ENCODE peak calls at places on chromosomes 11 and 22, in five cellular contexts. M, J, K, G and A are unnamed samples.
A peak's percentile ranks its signal among the peaks of the same experiment; 100 is the strongest.

GRCh38 chr11:43021466-43021865 is 290.3 kb upstream of the API5 start:
- DNase-seq in M (peak; percentile 11), J (peak; percentile 9), K (no peak), G (no peak), A (peak; percentile 15)

GRCh38 chr11:61193596-61193995 is 9.7 kb upstream of the PGA3 start:
- DNase-seq in M (no peak), J (no peak), K (no peak), G (no peak), A (no peak)

GRCh38 chr11:128291043-128291442 is 296.3 kb downstream of the ETS1 start:
- DNase-seq in M (peak; percentile 15), J (no peak), K (no peak), G (peak; percentile 57), A (no peak)

GRCh38 chr11:62461740-62462522 is 43.1 kb downstream of the SCGB1A1 start:
- DNase-seq in M (peak; percentile 69), J (peak; percentile 49), K (no peak), G (no peak), A (peak; percentile 88)

GRCh38 chr22:33969052-33969451 is 48.8 kb upstream of the LARGE1 start:
- DNase-seq in M (peak; percentile 91), J (peak; percentile 14), K (no peak), G (no peak), A (peak; percentile 1)

GRCh38 chr11:127470485-127470884 is 469.9 kb upstream of the KIRREL3 start:
- DNase-seq in M (peak; percentile 42), J (peak; percentile 38), K (no peak), G (peak; percentile 23), A (peak; percentile 40)

GRCh38 chr11:76911415-76911808 is 50.7 kb downstream of the ACER3 start:
- DNase-seq in M (no peak), J (no peak), K (no peak), G (no peak), A (no peak)

GRCh38 chr11:128632151-128632791 is 44.9 kb upstream of the ETS1 start:
- DNase-seq in M (peak; percentile 54), J (peak; percentile 74), K (no peak), G (peak; percentile 59), A (peak; percentile 80)

GRCh38 chr11:119903389-119903788 is 174.4 kb upstream of the NECTIN1 start:
- DNase-seq in M (peak; percentile 23), J (no peak), K (no peak), G (no peak), A (no peak)

GRCh38 chr11:122696662-122697061 is 41.1 kb downstream of the UBASH3B start:
- DNase-seq in M (no peak), J (no peak), K (no peak), G (peak; percentile 78), A (no peak)

GRCh38 chr11:91085985-91086384 is 863.1 kb upstream of the CHORDC1 start:
- DNase-seq in M (no peak), J (no peak), K (no peak), G (no peak), A (no peak)

GRCh38 chr11:19659529-19659928 is 53.1 kb upstream of the NAV2 start:
- DNase-seq in M (peak; percentile 38), J (no peak), K (no peak), G (no peak), A (no peak)

GRCh38 chr11:849951-850776 is 7.5 kb downstream of the TSPAN4 start:
- DNase-seq in M (no peak), J (no peak), K (no peak), G (no peak), A (no peak)

GRCh38 chr11:830295-831131 is 2.2 kb upstream of the CD151 start:
- DNase-seq in M (peak; percentile 84), J (peak; percentile 91), K (no peak), G (peak; percentile 84), A (no peak)

GRCh38 chr11:75474878-75475766 is 42.1 kb upstream of the KLHL35 start:
- DNase-seq in M (no peak), J (no peak), K (no peak), G (peak; percentile 82), A (no peak)

GRCh38 chr11:13316528-13316961 is 39.0 kb downstream of the BMAL1 start:
- DNase-seq in M (peak; percentile 65), J (peak; percentile 86), K (no peak), G (no peak), A (peak; percentile 62)